ENCODE peak calls at places on chromosomes 5 and 9, in nine cellular contexts. K is activated naive CD4-positive, alpha-beta T cell; E is EL; L is stimulated activated CD8-positive, alpha-beta memory T cell treated with anti-CD3 and anti-CD28 coated beads, Interleukin-4, amount 100 ng/mL, for 4 hours; H is neural progenitor cell; Z is GM03348; R is GM10248; N is nephron progenitor cell; C is left ventricle myocardium superior. G is an unnamed sample.
A peak's percentile ranks its signal among the peaks of the same experiment; 100 is the strongest.

GRCh38 chr5:62650197-62650596 is 71.6 kb downstream of the LRRC70 start:
- DNase-seq in Z (no peak), H (no peak), N (no peak), R (no peak), E (peak; percentile 66), K (no peak), L (no peak), C (no peak), G (no peak)

GRCh38 chr5:134088291-134088690 is 26.2 kb upstream of the TCF7 start:
- DNase-seq in C (no peak), Z (peak; percentile 84), E (peak; percentile 42), N (no peak), R (no peak), H (no peak), L (no peak), K (no peak), G (no peak)

GRCh38 chr5:155996123-155996522 is 330.8 kb upstream of the SGCD start:
- DNase-seq in H (no peak), K (no peak), N (no peak), C (no peak), R (no peak), E (no peak), Z (no peak), L (no peak), G (no peak)

GRCh38 chr9:114002271-114002985 is 75.7 kb downstream of the AMBP start:
- DNase-seq in H (no peak), R (no peak), C (no peak), L (no peak), N (no peak), K (no peak), E (no peak), Z (no peak), G (no peak)

GRCh38 chr9:73270967-73271722 is 119.5 kb downstream of the ANXA1 start:
- DNase-seq in K (no peak), R (no peak), E (peak; percentile 79), Z (peak; percentile 36), N (no peak), C (no peak), L (no peak), H (no peak), G (no peak)

GRCh38 chr5:175246242-175246891 is 197.6 kb downstream of the DRD1 start:
- DNase-seq in H (no peak), E (peak; percentile 99), K (no peak), N (no peak), C (no peak), Z (peak; percentile 27), L (no peak), R (no peak), G (no peak)

GRCh38 chr9:135330307-135330631 is 149.3 kb upstream of the PPP1R26 start:
- DNase-seq in C (no peak), K (no peak), H (no peak), E (no peak), Z (no peak), R (no peak), L (no peak), N (no peak), G (no peak)

GRCh38 chr9:129197978-129198736 is 20.1 kb upstream of the IER5L start:
- DNase-seq in R (no peak), Z (peak; percentile 74), K (no peak), C (peak; percentile 70), N (no peak), E (peak; percentile 83), L (no peak), H (no peak), G (no peak)

GRCh38 chr5:16787278-16787677 is 148.8 kb downstream of the MYO10 start:
- DNase-seq in N (no peak), R (no peak), E (no peak), Z (no peak), K (no peak), L (no peak), H (no peak), C (no peak), G (no peak)

GRCh38 chr5:98905857-98906688 is 22.7 kb downstream of the CHD1 start:
- DNase-seq in K (no peak), L (no peak), R (peak; percentile 19), H (peak; percentile 45), E (peak; percentile 56), C (no peak), Z (peak; percentile 23), N (no peak), G (no peak)

GRCh38 chr5:120096413-120096812 is 367.7 kb upstream of the PRR16 start:
- DNase-seq in H (no peak), Z (no peak), R (no peak), K (no peak), N (no peak), L (no peak), E (peak; percentile 67), C (no peak), G (no peak)

GRCh38 chr5:135269828-135270545 is 129.0 kb downstream of the MACROH2A1 start:
- DNase-seq in E (peak; percentile 90), H (no peak), L (no peak), Z (peak; percentile 85), K (no peak), C (no peak), R (no peak), N (no peak), G (no peak)

GRCh38 chr9:109910616-109911568 is 130.9 kb downstream of the PALM2AKAP2 start:
- DNase-seq in C (no peak), L (no peak), E (peak; percentile 83), Z (peak; percentile 71), R (no peak), H (no peak), N (no peak), K (no peak), G (no peak)

G was measured in SIG-M5.